ENCODE peak calls at places on chromosomes 13 and 19, in six cellular contexts. One of them, this sample, is unnamed.

GRCh38 chr13:33276581-33276980 is 9.0 kb downstream of the STARD13 start:
- DNase-seq in mesendoderm: peak; percentile 64
- DNase-seq in neuronal stem cell: no peak
- DNase-seq in mesenchymal stem cell: no peak
- DNase-seq in H9: no peak
- DNase-seq in H1: no peak
- DNase-seq in this sample: no peak

GRCh38 chr19:43779820-43780219 is 953 bp downstream of the KCNN4 start:
- DNase-seq in mesendoderm: no peak
- DNase-seq in neuronal stem cell: no peak
- DNase-seq in mesenchymal stem cell: no peak
- DNase-seq in H9: no peak
- DNase-seq in H1: no peak
- DNase-seq in this sample: no peak

GRCh38 chr13:113803409-113804016 is 44.5 kb downstream of the TMEM255B start:
- DNase-seq in mesendoderm: no peak
- DNase-seq in neuronal stem cell: no peak
- DNase-seq in mesenchymal stem cell: no peak
- DNase-seq in H9: no peak
- DNase-seq in H1: no peak
- DNase-seq in this sample: no peak

GRCh38 chr13:101425623-101426022 is 9.3 kb upstream of the NALCN start:
- DNase-seq in mesendoderm: peak; percentile 4
- DNase-seq in neuronal stem cell: no peak
- DNase-seq in mesenchymal stem cell: no peak
- DNase-seq in H9: no peak
- DNase-seq in H1: no peak
- DNase-seq in this sample: no peak

GRCh38 chr19:51123381-51124186 is 1.1 kb upstream of the SIGLEC9 start:
- DNase-seq in mesendoderm: no peak
- DNase-seq in neuronal stem cell: no peak
- DNase-seq in mesenchymal stem cell: no peak
- DNase-seq in H9: no peak
- DNase-seq in H1: no peak
- DNase-seq in this sample: no peak

GRCh38 chr13:98370806-98371553 is 193.9 kb upstream of the RNF113B start:
- DNase-seq in mesendoderm: no peak
- DNase-seq in neuronal stem cell: no peak
- DNase-seq in mesenchymal stem cell: peak; percentile 94
- DNase-seq in H9: no peak
- DNase-seq in H1: peak; percentile 45
- DNase-seq in this sample: peak; percentile 97

GRCh38 chr13:99974939-99975561 is 3.5 kb upstream of the ZIC5 start:
- DNase-seq in mesendoderm: peak; percentile 31
- DNase-seq in neuronal stem cell: no peak
- DNase-seq in mesenchymal stem cell: no peak
- DNase-seq in H9: peak; percentile 52
- DNase-seq in H1: peak; percentile 75
- DNase-seq in this sample: no peak

GRCh38 chr13:66001136-66001535 is 1229.0 kb downstream of the PCDH9 start:
- DNase-seq in mesendoderm: no peak
- DNase-seq in neuronal stem cell: no peak
- DNase-seq in mesenchymal stem cell: no peak
- DNase-seq in H9: no peak
- DNase-seq in H1: no peak
- DNase-seq in this sample: no peak

GRCh38 chr13:31105020-31105800 is 56.5 kb downstream of the HSPH1 start:
- DNase-seq in mesendoderm: peak; percentile 25
- DNase-seq in neuronal stem cell: no peak
- DNase-seq in mesenchymal stem cell: no peak
- DNase-seq in H9: no peak
- DNase-seq in H1: no peak
- DNase-seq in this sample: peak; percentile 26

GRCh38 chr13:32318072-32318471 is 2.8 kb downstream of the BRCA2 start:
- DNase-seq in mesendoderm: no peak
- DNase-seq in neuronal stem cell: no peak
- DNase-seq in mesenchymal stem cell: no peak
- DNase-seq in H9: no peak
- DNase-seq in H1: no peak
- DNase-seq in this sample: no peak

GRCh38 chr19:5955638-5955935 is 22.4 kb downstream of the RANBP3 start:
- DNase-seq in mesendoderm: no peak
- DNase-seq in neuronal stem cell: no peak
- DNase-seq in mesenchymal stem cell: peak; percentile 30
- DNase-seq in H9: no peak
- DNase-seq in H1: no peak
- DNase-seq in this sample: peak; percentile 47

GRCh38 chr19:17281391-17282304 is at the start of gene ANKLE1:
- DNase-seq in mesendoderm: no peak
- DNase-seq in neuronal stem cell: no peak
- DNase-seq in mesenchymal stem cell: no peak
- DNase-seq in H9: peak; percentile 77
- DNase-seq in H1: peak; percentile 79
- DNase-seq in this sample: no peak

GRCh38 chr13:50012396-50013169 is 2.7 kb upstream of the KCNRG start:
- DNase-seq in mesendoderm: no peak
- DNase-seq in neuronal stem cell: no peak
- DNase-seq in mesenchymal stem cell: no peak
- DNase-seq in H9: no peak
- DNase-seq in H1: no peak
- DNase-seq in this sample: peak; percentile 25

GRCh38 chr19:18390075-18390909 is 4.3 kb downstream of the GDF15 start:
- DNase-seq in mesendoderm: no peak
- DNase-seq in neuronal stem cell: no peak
- DNase-seq in mesenchymal stem cell: peak; percentile 76
- DNase-seq in H9: no peak
- DNase-seq in H1: no peak
- DNase-seq in this sample: no peak

GRCh38 chr13:114323349-114323748 is 9.0 kb downstream of the CHAMP1 start:
- DNase-seq in mesendoderm: no peak
- DNase-seq in neuronal stem cell: no peak
- DNase-seq in mesenchymal stem cell: no peak
- DNase-seq in H9: no peak
- DNase-seq in H1: no peak
- DNase-seq in this sample: no peak

GRCh38 chr13:52001120-52001731 is 10.0 kb downstream of the ATP7B start:
- DNase-seq in mesendoderm: peak; percentile 71
- DNase-seq in neuronal stem cell: no peak
- DNase-seq in mesenchymal stem cell: peak; percentile 48
- DNase-seq in H9: no peak
- DNase-seq in H1: no peak
- DNase-seq in this sample: peak; percentile 49

GRCh38 chr19:38735257-38735686 is 9.0 kb downstream of the CAPN12 start:
- DNase-seq in mesendoderm: peak; percentile 82
- DNase-seq in neuronal stem cell: no peak
- DNase-seq in mesenchymal stem cell: no peak
- DNase-seq in H9: peak; percentile 86
- DNase-seq in H1: peak; percentile 82
- DNase-seq in this sample: no peak

GRCh38 chr19:40274585-40275544 is 10.3 kb downstream of the AKT2 start:
- DNase-seq in mesendoderm: no peak
- DNase-seq in neuronal stem cell: no peak
- DNase-seq in mesenchymal stem cell: no peak
- DNase-seq in H9: no peak
- DNase-seq in H1: no peak
- DNase-seq in this sample: no peak

GRCh38 chr19:2294377-2295335 is 12.7 kb upstream of the PEAK3 start:
- DNase-seq in mesendoderm: no peak
- DNase-seq in neuronal stem cell: no peak
- DNase-seq in mesenchymal stem cell: no peak
- DNase-seq in H9: no peak
- DNase-seq in H1: no peak
- DNase-seq in this sample: peak; percentile 54

GRCh38 chr19:44735011-44735410 is 13.5 kb upstream of the BCL3 start:
- DNase-seq in mesendoderm: no peak
- DNase-seq in neuronal stem cell: no peak
- DNase-seq in mesenchymal stem cell: peak; percentile 35
- DNase-seq in H9: no peak
- DNase-seq in H1: no peak
- DNase-seq in this sample: no peak

GRCh38 chr13:42101821-42102580 is 53.6 kb downstream of the DGKH start:
- DNase-seq in mesendoderm: no peak
- DNase-seq in neuronal stem cell: no peak
- DNase-seq in mesenchymal stem cell: no peak
- DNase-seq in H9: no peak
- DNase-seq in H1: no peak
- DNase-seq in this sample: no peak

GRCh38 chr19:4970558-4971423 is 1.9 kb downstream of the KDM4B start:
- DNase-seq in mesendoderm: peak; percentile 33
- DNase-seq in neuronal stem cell: peak; percentile 21
- DNase-seq in mesenchymal stem cell: peak; percentile 71
- DNase-seq in H9: no peak
- DNase-seq in H1: no peak
- DNase-seq in this sample: no peak

GRCh38 chr13:35143123-35143522 is 201.1 kb downstream of the NBEA start:
- DNase-seq in mesendoderm: no peak
- DNase-seq in neuronal stem cell: no peak
- DNase-seq in mesenchymal stem cell: no peak
- DNase-seq in H9: no peak
- DNase-seq in H1: no peak
- DNase-seq in this sample: no peak

GRCh38 chr19:17489392-17490030 is 19.2 kb downstream of the SLC27A1 start:
- DNase-seq in mesendoderm: no peak
- DNase-seq in neuronal stem cell: no peak
- DNase-seq in mesenchymal stem cell: no peak
- DNase-seq in H9: no peak
- DNase-seq in H1: no peak
- DNase-seq in this sample: no peak

GRCh38 chr13:33236021-33236420 is 49.5 kb downstream of the STARD13 start:
- DNase-seq in mesendoderm: no peak
- DNase-seq in neuronal stem cell: no peak
- DNase-seq in mesenchymal stem cell: no peak
- DNase-seq in H9: no peak
- DNase-seq in H1: no peak
- DNase-seq in this sample: peak; percentile 80

GRCh38 chr13:110548891-110549794 is 12.4 kb downstream of the RAB20 start:
- DNase-seq in mesendoderm: peak; percentile 52
- DNase-seq in neuronal stem cell: no peak
- DNase-seq in mesenchymal stem cell: no peak
- DNase-seq in H9: no peak
- DNase-seq in H1: no peak
- DNase-seq in this sample: no peak
- H2AK5ac ChIP-seq in mesendoderm: no peak overlapping the region
- H2AK5ac ChIP-seq in neuronal stem cell: peak overlapping the region; percentile 53
- H2AK5ac ChIP-seq in mesenchymal stem cell: peak overlapping the region; percentile 64
- H2AK5ac ChIP-seq in H9: no peak overlapping the region
- H2AK5ac ChIP-seq in H1: peak overlapping the region; percentile 13
- H2AK5ac ChIP-seq in this sample: no peak overlapping the region

DNA sequence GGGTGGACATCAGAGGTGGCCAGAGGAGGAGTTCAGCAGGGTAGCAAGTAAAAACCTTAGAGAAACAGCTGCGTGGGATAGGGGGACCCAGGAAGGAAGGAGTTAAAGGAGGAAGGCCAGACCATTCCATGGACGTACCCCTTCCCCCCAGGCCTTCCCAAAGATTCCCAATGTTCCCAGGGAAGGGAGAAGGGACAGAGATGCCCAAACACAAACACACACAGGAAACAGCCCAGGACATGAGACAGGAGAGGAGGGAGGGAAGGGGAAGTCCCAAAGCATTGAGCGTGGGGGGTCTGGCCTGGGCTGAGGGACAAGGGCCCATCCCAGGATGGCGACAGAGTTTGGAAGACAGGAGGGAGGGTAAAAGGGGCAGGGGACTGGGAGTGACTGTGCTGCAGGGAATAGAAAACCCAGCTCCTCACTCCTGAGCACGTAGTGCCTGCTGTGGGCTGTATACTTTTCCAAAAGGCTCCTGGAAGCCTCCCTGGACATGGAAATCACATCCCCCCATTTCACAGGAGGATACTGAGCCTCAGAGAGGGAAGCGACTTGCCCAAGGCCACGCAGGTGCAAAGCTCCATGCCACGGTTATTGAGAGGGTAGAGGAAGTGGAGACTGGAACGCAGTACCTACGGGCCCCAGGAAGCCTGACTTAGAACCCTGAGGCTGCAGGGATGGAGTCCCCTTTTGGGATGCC is 1.1 kb downstream of the SYDE1 start:
- DNase-seq in mesendoderm: peak; percentile 65
- DNase-seq in neuronal stem cell: no peak
- DNase-seq in mesenchymal stem cell: peak; percentile 57
- DNase-seq in H9: no peak
- DNase-seq in H1: no peak
- DNase-seq in this sample: no peak
- H2AK5ac ChIP-seq in mesendoderm: peak overlapping the region; percentile 83
- H2AK5ac ChIP-seq in neuronal stem cell: peak overlapping the region; percentile 54
- H2AK5ac ChIP-seq in mesenchymal stem cell: peak overlapping the region; percentile 40
- H2AK5ac ChIP-seq in H9: no peak overlapping the region
- H2AK5ac ChIP-seq in H1: peak overlapping the region; percentile 86
- H2AK5ac ChIP-seq in this sample: peak overlapping the region; percentile 99

GRCh38 chr19:53657330-53657729 is 25.5 kb downstream of the DPRX start:
- DNase-seq in mesendoderm: no peak
- DNase-seq in neuronal stem cell: no peak
- DNase-seq in mesenchymal stem cell: no peak
- DNase-seq in H9: no peak
- DNase-seq in H1: no peak
- DNase-seq in this sample: no peak

GRCh38 chr19:53660584-53660983 is 28.8 kb downstream of the DPRX start:
- DNase-seq in mesendoderm: no peak
- DNase-seq in neuronal stem cell: no peak
- DNase-seq in mesenchymal stem cell: no peak
- DNase-seq in H9: no peak
- DNase-seq in H1: no peak
- DNase-seq in this sample: no peak

GRCh38 chr19:53655042-53655665 is 23.4 kb downstream of the DPRX start:
- DNase-seq in mesendoderm: peak; percentile 64
- DNase-seq in neuronal stem cell: no peak
- DNase-seq in mesenchymal stem cell: no peak
- DNase-seq in H9: no peak
- DNase-seq in H1: no peak
- DNase-seq in this sample: no peak

GRCh38 chr19:53659292-53659691 is 27.5 kb downstream of the DPRX start:
- DNase-seq in mesendoderm: peak; percentile 93
- DNase-seq in neuronal stem cell: no peak
- DNase-seq in mesenchymal stem cell: no peak
- DNase-seq in H9: peak; percentile 78
- DNase-seq in H1: peak; percentile 59
- DNase-seq in this sample: no peak

DNA sequence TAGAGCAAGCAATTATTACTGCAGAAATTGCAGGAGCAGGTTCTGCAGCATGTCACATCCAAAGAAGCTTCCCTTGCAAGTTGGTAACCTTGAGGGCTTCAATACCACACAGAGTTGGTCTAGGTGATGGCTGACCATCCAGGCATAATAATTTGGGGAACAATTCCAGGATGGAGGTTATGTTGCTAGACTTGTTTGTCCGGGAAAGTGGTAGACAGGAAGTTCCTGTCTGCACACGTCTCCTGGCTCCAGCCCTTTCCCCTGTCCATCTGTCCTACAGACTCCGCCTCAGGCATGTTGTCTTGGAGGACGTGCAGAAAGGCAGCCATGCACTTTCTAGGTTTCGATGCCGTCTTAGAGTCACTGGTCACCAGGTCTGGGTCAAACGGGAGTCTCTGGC is 26.0 kb downstream of the DPRX start:
- DNase-seq in mesendoderm: no peak
- DNase-seq in neuronal stem cell: no peak
- DNase-seq in mesenchymal stem cell: no peak
- DNase-seq in H9: no peak
- DNase-seq in H1: no peak
- DNase-seq in this sample: no peak
- H2AK5ac ChIP-seq in mesendoderm: no peak overlapping the region
- H2AK5ac ChIP-seq in neuronal stem cell: peak overlapping the region; percentile 11
- H2AK5ac ChIP-seq in mesenchymal stem cell: no peak overlapping the region
- H2AK5ac ChIP-seq in H9: no peak overlapping the region
- H2AK5ac ChIP-seq in H1: peak overlapping the region; percentile 77
- H2AK5ac ChIP-seq in this sample: no peak overlapping the region

GRCh38 chr13:109426690-109426990 is 359.7 kb downstream of the IRS2 start:
- DNase-seq in mesendoderm: no peak
- DNase-seq in neuronal stem cell: no peak
- DNase-seq in mesenchymal stem cell: no peak
- DNase-seq in H9: no peak
- DNase-seq in H1: no peak
- DNase-seq in this sample: no peak
- H2AK5ac ChIP-seq in mesendoderm: no peak overlapping the region
- H2AK5ac ChIP-seq in neuronal stem cell: no peak overlapping the region
- H2AK5ac ChIP-seq in mesenchymal stem cell: no peak overlapping the region
- H2AK5ac ChIP-seq in H9: no peak overlapping the region
- H2AK5ac ChIP-seq in H1: no peak overlapping the region
- H2AK5ac ChIP-seq in this sample: no peak overlapping the region